ENCODE peak calls at places on chromosome 12, in seven cellular contexts. M is left cardiac atrium; D is AG04449; I is stimulated activated CD8-positive, alpha-beta memory T cell treated with anti-CD3 and anti-CD28 coated beads, Interleukin-7, amount 100 ng/mL, for 24 hours; C is iris pigment epithelial cell; K is substantia nigra; U is transverse colon. B is an unnamed sample.

GRCh38 chr12:68686262-68686594 is 550 bp upstream of the NUP107 start:
- DNase-seq in M (no peak), D (no peak), I (no peak), C (no peak), K (no peak), U (no peak), B (no peak)

GRCh38 chr12:1117371-1117770 is 126.3 kb downstream of the ERC1 start:
- DNase-seq in M (no peak), D (no peak), I (no peak), C (no peak), K (no peak), U (no peak), B (no peak)

GRCh38 chr12:40058721-40059190 is 47.1 kb downstream of the SLC2A13 start:
- DNase-seq in M (no peak), D (no peak), I (no peak), C (no peak), K (no peak), U (no peak), B (no peak)

GRCh38 chr12:53225635-53226424 is 6.2 kb downstream of the RARG start:
- DNase-seq in M (no peak), D (no peak), I (no peak), C (no peak), K (no peak), U (no peak), B (no peak)

GRCh38 chr12:122520676-122521075 is 6.1 kb downstream of the RSRC2 start:
- DNase-seq in M (no peak), D (no peak), I (no peak), C (no peak), K (no peak), U (no peak), B (no peak)

GRCh38 chr12:123120452-123121166 is 30.3 kb downstream of the PITPNM2 start:
- DNase-seq in M (no peak), D (no peak), I (no peak), C (no peak), K (no peak), U (no peak), B (no peak)

GRCh38 chr12:89192419-89192818 is 159.9 kb downstream of the DUSP6 start:
- DNase-seq in M (no peak), D (no peak), I (no peak), C (peak; percentile 40), K (no peak), U (no peak), B (no peak)

GRCh38 chr12:6944381-6945186 is 762 bp downstream of the C12orf57 start:
- DNase-seq in M (peak; percentile 94), D (no peak), I (peak; percentile 67), C (peak; percentile 91), K (peak; percentile 48), U (peak; percentile 96), B (peak; percentile 86)

GRCh38 chr12:42987216-42987631 is 397.7 kb upstream of the PRICKLE1 start:
- DNase-seq in M (no peak), D (no peak), I (no peak), C (no peak), K (no peak), U (no peak), B (no peak)

GRCh38 chr12:14357496-14357895 is 8.0 kb upstream of the ATF7IP start:
- DNase-seq in M (no peak), D (no peak), I (no peak), C (peak; percentile 20), K (no peak), U (no peak), B (no peak)

GRCh38 chr12:77324763-77325468 is 259.5 kb upstream of the E2F7 start:
- DNase-seq in M (peak; percentile 85), D (no peak), I (peak; percentile 3), C (peak; percentile 72), K (peak; percentile 12), U (peak; percentile 74), B (no peak)

GRCh38 chr12:108101605-108102175 is 27.4 kb upstream of the WSCD2 start:
- DNase-seq in M (no peak), D (no peak), I (no peak), C (no peak), K (no peak), U (no peak), B (no peak)

GRCh38 chr12:54465857-54466499 is 7.4 kb downstream of the GTSF1 start:
- DNase-seq in M (no peak), D (no peak), I (no peak), C (no peak), K (no peak), U (no peak), B (no peak)

GRCh38 chr12:67991158-67991557 is 1.9 kb downstream of the IFNG-AS1 start:
- DNase-seq in M (no peak), D (no peak), I (no peak), C (no peak), K (no peak), U (peak; percentile 24), B (no peak)

GRCh38 chr12:66693901-66694513 is 15.1 kb upstream of the GRIP1 start:
- DNase-seq in M (peak; percentile 24), D (peak; percentile 17), I (no peak), C (peak; percentile 76), K (no peak), U (no peak), B (no peak)

GRCh38 chr12:122846622-122847515 is 11.6 kb downstream of the HIP1R start:
- DNase-seq in M (no peak), D (no peak), I (no peak), C (no peak), K (no peak), U (no peak), B (no peak)

GRCh38 chr12:59716049-59716448 is 120.2 kb downstream of the SLC16A7 start:
- DNase-seq in M (no peak), D (no peak), I (no peak), C (peak; percentile 89), K (no peak), U (no peak), B (no peak)

GRCh38 chr12:14384783-14385638 is 19.5 kb downstream of the ATF7IP start:
- DNase-seq in M (peak; percentile 29), D (peak; percentile 75), I (no peak), C (peak; percentile 95), K (no peak), U (peak; percentile 54), B (peak; percentile 77)

GRCh38 chr12:120252071-120252906 is 13.2 kb downstream of the PXN start:
- DNase-seq in M (no peak), D (no peak), I (peak; percentile 48), C (no peak), K (no peak), U (no peak), B (peak; percentile 70)

GRCh38 chr12:49367381-49368239 is at the start of gene SPATS2:
- DNase-seq in M (peak; percentile 96), D (no peak), I (no peak), C (peak; percentile 35), K (no peak), U (peak; percentile 95), B (no peak)

GRCh38 chr12:103858953-103859601 is 18.0 kb upstream of the NT5DC3 start:
- DNase-seq in M (peak; percentile 34), D (peak; percentile 95), I (no peak), C (peak; percentile 99), K (no peak), U (peak; percentile 81), B (peak; percentile 95)

GRCh38 chr12:38516418-38516817 is 199.8 kb downstream of the ALG10B start:
- DNase-seq in M (no peak), D (no peak), I (no peak), C (no peak), K (no peak), U (no peak), B (no peak)

GRCh38 chr12:805022-805632 is 52.7 kb downstream of the WNK1 start:
- DNase-seq in M (no peak), D (no peak), I (no peak), C (no peak), K (no peak), U (no peak), B (no peak)

GRCh38 chr12:106582661-106583577 is at the start of gene RFX4:
- DNase-seq in M (no peak), D (no peak), I (no peak), C (no peak), K (no peak), U (no peak), B (no peak)

GRCh38 chr12:83092101-83092500 is 405.4 kb downstream of the TMTC2 start:
- DNase-seq in M (no peak), D (no peak), I (no peak), C (no peak), K (no peak), U (no peak), B (no peak)

GRCh38 chr12:132674561-132674960 is 12.6 kb downstream of the POLE start:
- DNase-seq in M (no peak), D (no peak), I (no peak), C (no peak), K (no peak), U (no peak), B (no peak)

GRCh38 chr12:123267991-123268843 is 3.4 kb downstream of the CDK2AP1 start:
- DNase-seq in M (peak; percentile 52), D (no peak), I (no peak), C (no peak), K (peak; percentile 40), U (peak; percentile 20), B (no peak)

GRCh38 chr12:111409403-111410228 is 3.9 kb downstream of the SH2B3 start:
- DNase-seq in M (peak; percentile 81), D (no peak), I (no peak), C (peak; percentile 55), K (no peak), U (no peak), B (peak; percentile 85)

GRCh38 chr12:105214670-105215375 is 21.2 kb downstream of the APPL2 start:
- DNase-seq in M (no peak), D (no peak), I (no peak), C (no peak), K (no peak), U (peak; percentile 94), B (no peak)

B was measured in ascending aorta.